ENCODE peak calls at places on chromosomes 3 and 15, in four cellular contexts. A, W, O and X are unnamed samples.

GRCh38 chr3:194093822-194094221 is 42.1 kb upstream of the HES1 start:
- DNase-seq in A (no peak), W (no peak), O (no peak), X (no peak)

GRCh38 chr3:46851364-46852328 is 11.6 kb downstream of the MYL3 start:
- DNase-seq in A (no peak), W (no peak), O (no peak), X (no peak)

GRCh38 chr3:140715035-140715434 is 37.2 kb downstream of the TRIM42 start:
- DNase-seq in A (no peak), W (no peak), O (no peak), X (no peak)

GRCh38 chr3:176789281-176789705 is 408.0 kb downstream of the TBL1XR1 start:
- DNase-seq in A (no peak), W (no peak), O (no peak), X (no peak)

GRCh38 chr3:131658771-131659170 is 156.0 kb upstream of the MRPL3 start:
- DNase-seq in A (no peak), W (no peak), O (no peak), X (no peak)

GRCh38 chr3:55416381-55416821 is 70.7 kb downstream of the WNT5A start:
- DNase-seq in A (no peak), W (no peak), O (no peak), X (no peak)

GRCh38 chr3:65895084-65895483 is 143.6 kb downstream of the MAGI1 start:
- DNase-seq in A (no peak), W (no peak), O (no peak), X (no peak)

GRCh38 chr15:39602143-39602542 is 21.3 kb downstream of the THBS1 start:
- DNase-seq in A (no peak), W (peak; percentile 40), O (peak; percentile 40), X (no peak)

GRCh38 chr15:33808720-33809119 is 159.6 kb upstream of the CHRM5 start:
- DNase-seq in A (no peak), W (no peak), O (no peak), X (no peak)

GRCh38 chr3:194212869-194213320 is 76.9 kb downstream of the HES1 start:
- DNase-seq in A (no peak), W (no peak), O (peak; percentile 64), X (no peak)

GRCh38 chr15:60798821-60799220 is 319.9 kb upstream of the ICE2 start:
- DNase-seq in A (no peak), W (peak; percentile 25), O (no peak), X (no peak)

GRCh38 chr3:113002676-113003075 is 11.9 kb downstream of the GTPBP8 start:
- DNase-seq in A (no peak), W (no peak), O (no peak), X (no peak)

GRCh38 chr3:8802256-8802655 is 32.8 kb upstream of the OXTR start:
- DNase-seq in A (no peak), W (no peak), O (no peak), X (no peak)

GRCh38 chr15:67194171-67195114 is 60.0 kb downstream of the AAGAB start:
- DNase-seq in A (no peak), W (no peak), O (no peak), X (no peak)

GRCh38 chr15:88844749-88845386 is 41.6 kb downstream of the ACAN start:
- DNase-seq in A (no peak), W (no peak), O (no peak), X (no peak)

GRCh38 chr15:69806287-69806915 is 291.3 kb downstream of the TLE3 start:
- DNase-seq in A (no peak), W (no peak), O (no peak), X (no peak)

GRCh38 chr3:16186565-16186964 is 12.1 kb downstream of the GALNT15 start:
- DNase-seq in A (no peak), W (no peak), O (no peak), X (no peak)

GRCh38 chr3:64651286-64651685 is 36.5 kb downstream of the ADAMTS9 start:
- DNase-seq in A (no peak), W (no peak), O (no peak), X (peak; percentile 30)

GRCh38 chr15:87710406-87710805 is 546.1 kb downstream of the NTRK3 start:
- DNase-seq in A (no peak), W (no peak), O (no peak), X (no peak)

GRCh38 chr3:194623449-194624290 is 9.5 kb downstream of the TMEM44 start:
- DNase-seq in A (no peak), W (no peak), O (peak; percentile 34), X (no peak)

GRCh38 chr3:94285874-94286273 is 223.0 kb downstream of the NSUN3 start:
- DNase-seq in A (no peak), W (no peak), O (no peak), X (peak; percentile 9)

GRCh38 chr3:61876797-61877196 is 315.4 kb downstream of the PTPRG start:
- DNase-seq in A (no peak), W (no peak), O (no peak), X (no peak)

GRCh38 chr3:50572158-50572557 is 2.8 kb downstream of the HEMK1 start:
- DNase-seq in A (peak; percentile 71), W (peak; percentile 66), O (peak; percentile 76), X (peak; percentile 69)

GRCh38 chr15:77012868-77013267 is 17.9 kb downstream of the PSTPIP1 start:
- DNase-seq in A (no peak), W (no peak), O (no peak), X (no peak)

GRCh38 chr3:27905625-27906024 is 183.5 kb upstream of the EOMES start:
- DNase-seq in A (no peak), W (no peak), O (no peak), X (no peak)

GRCh38 chr3:4021162-4021561 is 221.9 kb downstream of the LRRN1 start:
- DNase-seq in A (no peak), W (no peak), O (peak; percentile 9), X (no peak)

GRCh38 chr3:123365450-123366143 is 83.3 kb downstream of the ADCY5 start:
- DNase-seq in A (peak; percentile 64), W (peak; percentile 16), O (peak; percentile 67), X (no peak)

GRCh38 chr15:96893159-96893906 is 562.8 kb downstream of the NR2F2 start:
- DNase-seq in A (no peak), W (no peak), O (peak; percentile 20), X (peak; percentile 80)

GRCh38 chr3:40843208-40843624 is 318.5 kb downstream of the ZNF621 start:
- DNase-seq in A (no peak), W (peak; percentile 97), O (no peak), X (no peak)

GRCh38 chr3:86993704-86994103 is 2.8 kb upstream of the VGLL3 start:
- DNase-seq in A (no peak), W (no peak), O (no peak), X (peak; percentile 13)

GRCh38 chr3:17207019-17207418 is 322.3 kb downstream of the PLCL2 start:
- DNase-seq in A (no peak), W (no peak), O (no peak), X (no peak)

GRCh38 chr3:124993462-124993861 is 58.9 kb upstream of the MUC13 start:
- DNase-seq in A (no peak), W (no peak), O (no peak), X (no peak)

DNA sequence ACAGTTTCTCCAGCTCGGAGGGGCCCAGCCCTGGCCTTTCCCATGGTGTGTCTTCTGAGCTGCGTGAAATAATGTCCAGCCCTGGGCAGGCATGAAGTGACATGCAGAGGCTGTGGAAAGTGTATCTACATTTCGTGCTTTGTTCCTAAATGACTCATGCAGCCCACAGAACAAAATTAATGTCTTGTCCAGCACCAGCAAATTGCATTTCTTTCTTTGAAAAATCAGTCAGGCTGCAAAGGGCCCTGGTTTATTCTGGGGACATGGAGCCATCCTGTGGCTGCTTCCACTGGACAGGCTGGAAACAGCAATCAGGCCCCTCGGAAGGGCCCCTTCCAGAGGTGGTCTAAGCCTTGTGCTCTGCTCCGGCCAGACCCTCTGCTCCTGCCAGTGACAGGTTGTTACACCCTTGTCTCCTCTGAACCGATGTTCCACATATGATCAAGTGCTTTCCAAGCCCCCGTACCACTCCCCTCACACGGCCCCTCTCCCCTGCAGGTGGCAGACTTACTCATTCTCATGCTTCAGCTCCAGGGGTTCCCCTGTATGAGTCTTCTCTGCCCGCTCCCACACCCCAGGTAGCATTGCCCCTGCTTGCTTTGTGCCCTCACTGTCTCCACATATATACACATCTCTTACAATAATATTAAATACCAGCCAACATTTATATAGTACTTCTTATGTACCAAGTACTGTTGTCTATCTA is 33.7 kb downstream of the CRYGS start:
- DNase-seq in A (no peak), W (no peak), O (no peak), X (no peak)
- TF ChIP-seq JUN in A (no peak), W (no peak), O (no peak), X (no peak)

GRCh38 chr3:14522768-14523167 is 17.4 kb downstream of the GRIP2 start:
- DNase-seq in A (no peak), W (no peak), O (no peak), X (no peak)

GRCh38 chr3:14523792-14524191 is 16.4 kb downstream of the GRIP2 start:
- DNase-seq in A (no peak), W (no peak), O (no peak), X (no peak)

GRCh38 chr3:14524311-14524711 is 15.8 kb downstream of the GRIP2 start:
- DNase-seq in A (no peak), W (no peak), O (no peak), X (no peak)

GRCh38 chr3:14525685-14526631 is 14.2 kb downstream of the GRIP2 start:
- DNase-seq in A (no peak), W (no peak), O (no peak), X (no peak)

GRCh38 chr3:14524920-14525660 is 15.1 kb downstream of the GRIP2 start:
- DNase-seq in A (no peak), W (no peak), O (no peak), X (no peak)
- TF ChIP-seq JUN in A (no peak), W (no peak), O (no peak), X (no peak)

DNA sequence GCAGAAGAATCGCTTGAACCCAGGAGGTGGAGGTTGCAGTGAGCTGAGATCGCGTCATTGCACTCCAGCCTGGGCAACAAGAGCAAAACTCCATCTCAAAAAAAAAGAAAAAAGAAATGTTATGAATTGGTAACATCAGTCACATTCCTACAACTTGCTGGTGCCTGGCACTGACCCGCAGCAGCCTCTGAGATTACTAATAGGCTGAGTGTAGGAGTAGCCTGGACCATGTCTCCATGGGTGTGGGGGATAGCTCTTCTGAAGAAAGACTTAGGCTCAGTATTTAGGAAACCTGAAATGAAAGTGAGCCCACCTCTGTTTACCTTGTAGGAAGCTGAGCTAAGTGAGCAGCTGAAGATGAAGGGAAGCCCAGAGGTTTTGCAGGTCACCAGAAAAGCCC is 148.3 kb downstream of the LRRC28 start:
- DNase-seq in A (no peak), W (no peak), O (no peak), X (no peak)
- TF ChIP-seq JUN in A (no peak), W (no peak), O (no peak), X (no peak)

GRCh38 chr3:32847520-32847919 is 29.7 kb downstream of the TRIM71 start:
- DNase-seq in A (no peak), W (no peak), O (no peak), X (no peak)

GRCh38 chr3:32850636-32851035 is 32.8 kb downstream of the TRIM71 start:
- DNase-seq in A (no peak), W (no peak), O (no peak), X (no peak)

GRCh38 chr3:32850226-32850625 is 32.4 kb downstream of the TRIM71 start:
- DNase-seq in A (no peak), W (peak; percentile 66), O (no peak), X (no peak)

GRCh38 chr3:32844914-32845313 is 27.1 kb downstream of the TRIM71 start:
- DNase-seq in A (no peak), W (no peak), O (no peak), X (no peak)

GRCh38 chr3:32848215-32848614 is 30.4 kb downstream of the TRIM71 start:
- DNase-seq in A (no peak), W (no peak), O (no peak), X (no peak)
- TF ChIP-seq JUN in A (no peak), W (no peak), O (no peak), X (no peak)

GRCh38 chr15:44712108-44713005 is 1.0 kb downstream of the B2M start:
- DNase-seq in A (peak; percentile 19), W (peak; percentile 43), O (no peak), X (peak; percentile 83)
- TF ChIP-seq JUN in A (no peak), W (no peak), O (no peak), X (no peak)